ENCODE peak calls at places on chromosomes 5 and 9, in six cellular contexts. I is dorsolateral prefrontal cortex; S is CD8-positive, alpha-beta memory T cell; P is WERI-Rb-1; G is HepG2; Y is stomach. V is an unnamed sample.

GRCh38 chr9:134171316-134172197 is 7.2 kb upstream of the RNU6ATAC start:
- DNase-seq in P (no peak), I (no peak), Y (no peak), S (no peak), G (no peak), V (peak)

GRCh38 chr9:13568446-13568845 is 289.0 kb upstream of the MPDZ start:
- DNase-seq in Y (no peak), S (no peak), G (no peak), I (no peak), P (no peak), V (peak)

GRCh38 chr9:132044176-132044880 is 35.3 kb downstream of the MED27 start:
- DNase-seq in S (no peak), P (no peak), I (no peak), Y (no peak), G (no peak), V (peak)

GRCh38 chr9:137924761-137925369 is 47.3 kb downstream of the CACNA1B start:
- DNase-seq in G (no peak), S (no peak), Y (no peak), P (no peak), I (no peak), V (no peak)

GRCh38 chr9:110830495-110830894 is 161.9 kb downstream of the MUSK start:
- DNase-seq in I (no peak), G (no peak), P (no peak), Y (no peak), S (no peak), V (no peak)

GRCh38 chr5:92909545-92909962 is 671.5 kb downstream of the NR2F1-AS1 start:
- DNase-seq in Y (no peak), S (no peak), G (peak), P (peak), I (no peak), V (peak)

GRCh38 chr5:79932510-79933504 is 58.3 kb downstream of the MTX3 start:
- DNase-seq in P (no peak), S (no peak), I (no peak), Y (no peak), G (peak), V (no peak)

GRCh38 chr9:124010303-124010664 is 1.3 kb upstream of the LHX2 start:
- DNase-seq in I (no peak), G (no peak), P (no peak), Y (no peak), S (no peak), V (no peak)

GRCh38 chr9:91419222-91420191 is 4.1 kb downstream of the NFIL3 start:
- DNase-seq in Y (peak), G (peak), I (no peak), P (no peak), S (no peak), V (peak)

GRCh38 chr5:141507387-141508091 is 18.7 kb downstream of the PCDHGC5 start:
- DNase-seq in G (no peak), P (no peak), I (no peak), S (no peak), Y (no peak), V (peak)

GRCh38 chr5:168317521-168318147 is 26.2 kb downstream of the WWC1 start:
- DNase-seq in G (peak), P (peak), Y (peak), S (no peak), I (no peak), V (peak)

GRCh38 chr5:1131191-1131621 is 19.3 kb upstream of the SLC12A7 start:
- DNase-seq in G (no peak), Y (peak), S (no peak), I (no peak), P (no peak), V (no peak)
- H3K4me3 ChIP-seq in G (no peak), Y (no peak), S (no peak), I (no peak), P (no peak), V (no peak)

GRCh38 chr5:123094919-123095693 is 6.1 kb downstream of the PRDM6 start:
- DNase-seq in S (no peak), G (no peak), Y (no peak), P (no peak), I (no peak), V (peak)

GRCh38 chr5:123097483-123097870 is 8.4 kb downstream of the PRDM6 start:
- DNase-seq in S (no peak), I (no peak), P (no peak), Y (no peak), G (no peak), V (peak)

GRCh38 chr5:123094227-123094918 is 5.3 kb downstream of the PRDM6 start:
- DNase-seq in G (no peak), Y (no peak), P (no peak), S (no peak), I (no peak), V (peak)

GRCh38 chr5:123093279-123094226 is 4.5 kb downstream of the PRDM6 start:
- DNase-seq in G (no peak), Y (no peak), S (no peak), P (no peak), I (no peak), V (no peak)

DNA sequence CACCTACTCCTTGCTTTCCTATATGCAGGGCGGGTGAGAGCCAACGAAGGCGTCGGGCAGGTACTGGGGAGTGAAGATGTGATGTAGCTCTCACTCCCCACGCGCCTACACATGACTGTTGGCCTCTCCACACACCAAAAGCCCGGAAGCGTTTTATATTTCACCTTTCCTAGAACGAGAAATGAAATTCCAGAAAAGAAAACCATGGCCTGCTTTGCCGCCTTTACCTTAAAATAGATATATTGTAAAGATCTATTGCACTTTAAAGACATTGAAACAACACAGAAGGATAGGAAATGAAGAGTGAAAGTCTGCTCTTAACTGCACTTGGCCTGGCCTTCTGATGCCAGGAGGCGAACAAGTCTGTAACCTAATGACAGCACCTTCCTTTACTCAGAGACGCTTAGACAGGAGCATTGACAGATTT is 6.7 kb downstream of the PRDM6 start:
- DNase-seq in Y (no peak), I (no peak), P (no peak), S (no peak), G (no peak), V (no peak)
- H3K4me3 ChIP-seq in Y (no peak), I (no peak), P (no peak), S (no peak), G (no peak), V (peak)

GRCh38 chr5:59769041-59769360 is 124.5 kb downstream of the PDE4D start:
- DNase-seq in G (no peak), P (no peak), S (no peak), Y (no peak), I (no peak), V (no peak)
- H3K4me3 ChIP-seq in G (peak), P (peak), S (no peak), Y (peak), I (peak), V (peak)

GRCh38 chr9:87149794-87150193 is 202.5 kb upstream of the GAS1 start:
- DNase-seq in P (no peak), I (no peak), S (no peak), Y (no peak), G (no peak), V (peak)

GRCh38 chr9:87152206-87152605 is 204.9 kb upstream of the GAS1 start:
- DNase-seq in S (no peak), P (no peak), I (no peak), G (no peak), Y (no peak), V (peak)

GRCh38 chr9:87147803-87148202 is 200.5 kb upstream of the GAS1 start:
- DNase-seq in I (no peak), S (no peak), P (no peak), G (no peak), Y (no peak), V (no peak)

DNA sequence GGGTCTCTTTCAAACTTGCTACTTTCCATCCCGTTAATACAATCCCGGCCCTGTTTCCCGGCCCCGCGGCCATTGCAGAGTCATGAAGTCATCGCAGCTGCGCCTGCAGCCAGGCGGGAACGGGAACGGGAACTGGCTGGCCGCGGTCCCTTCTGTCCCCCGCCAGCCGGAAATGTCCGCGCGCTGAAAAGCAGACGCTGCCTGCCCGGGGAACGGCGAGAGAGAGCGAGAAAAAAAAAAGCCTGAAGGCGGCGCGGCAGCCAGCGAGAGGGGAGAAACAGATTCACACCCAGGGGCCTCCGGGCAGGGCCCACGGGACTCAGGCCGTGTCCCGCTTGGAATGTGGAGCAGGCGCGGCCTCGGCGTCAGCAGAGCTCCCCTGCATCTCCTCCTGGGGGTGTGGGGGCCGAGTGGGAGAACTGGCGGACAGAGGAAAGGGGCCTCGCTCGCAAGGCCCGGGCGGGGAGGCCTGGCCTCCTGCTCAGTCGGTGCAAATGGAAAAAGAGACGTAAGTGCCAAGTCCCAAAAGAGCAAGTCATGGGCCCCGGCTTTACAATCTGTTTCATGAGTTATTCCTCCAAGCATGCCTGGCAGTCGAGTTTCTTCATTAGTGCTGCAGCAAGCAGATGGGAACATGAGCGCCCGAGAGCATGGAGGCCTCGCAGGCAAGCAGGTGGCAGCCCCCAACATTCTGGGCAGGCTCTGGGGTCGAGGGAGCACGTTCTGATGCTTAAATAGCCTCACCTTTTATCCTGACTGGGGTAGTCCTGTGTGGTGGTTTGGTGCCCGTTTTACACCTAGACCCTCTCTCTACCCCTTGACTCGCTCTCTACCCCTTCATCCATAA is 201.3 kb upstream of the GAS1 start:
- DNase-seq in S (no peak), G (no peak), P (no peak), Y (peak), I (peak), V (peak)
- H3K4me3 ChIP-seq in S (no peak), G (no peak), P (no peak), Y (peak), I (peak), V (peak)

GRCh38 chr5:123089971-123090640 is 1.1 kb downstream of the PRDM6 start:
- DNase-seq in G (no peak), P (peak), Y (no peak), S (no peak), I (no peak), V (peak)
- H3K4me3 ChIP-seq in G (peak), P (peak), Y (peak), S (no peak), I (peak), V (peak)

DNA sequence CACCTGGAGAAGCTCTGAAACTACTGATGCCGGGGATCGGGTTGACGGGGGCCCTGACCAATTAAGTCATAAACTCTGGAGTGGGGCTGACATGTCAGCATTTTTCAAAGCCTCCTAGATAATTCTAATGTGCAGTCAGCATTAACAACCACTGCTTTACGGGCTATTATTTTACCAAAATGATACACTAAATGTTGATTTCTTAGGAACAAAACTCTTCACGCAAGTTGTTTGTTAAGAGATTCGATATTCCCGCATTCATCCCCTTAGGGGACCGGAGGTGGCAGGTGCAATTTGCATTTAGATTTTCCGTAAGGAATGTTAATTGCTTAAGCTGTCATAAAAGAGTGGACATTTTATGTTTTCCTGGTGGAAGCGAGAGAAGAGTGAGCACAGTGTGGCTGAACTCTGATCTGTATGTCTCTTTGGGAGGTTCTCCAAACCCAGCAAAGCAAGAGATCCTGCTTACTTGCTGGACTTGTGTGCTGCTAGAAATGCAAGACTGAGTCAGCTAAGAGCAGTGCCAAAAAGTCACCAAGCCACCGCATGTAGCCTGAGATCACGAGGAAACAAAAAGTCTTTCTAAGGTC is 77.6 kb downstream of the UGCG start:
- DNase-seq in I (no peak), P (no peak), S (no peak), Y (peak), G (no peak), V (peak)
- H3K4me3 ChIP-seq in I (no peak), P (no peak), S (no peak), Y (no peak), G (no peak), V (no peak)

DNA sequence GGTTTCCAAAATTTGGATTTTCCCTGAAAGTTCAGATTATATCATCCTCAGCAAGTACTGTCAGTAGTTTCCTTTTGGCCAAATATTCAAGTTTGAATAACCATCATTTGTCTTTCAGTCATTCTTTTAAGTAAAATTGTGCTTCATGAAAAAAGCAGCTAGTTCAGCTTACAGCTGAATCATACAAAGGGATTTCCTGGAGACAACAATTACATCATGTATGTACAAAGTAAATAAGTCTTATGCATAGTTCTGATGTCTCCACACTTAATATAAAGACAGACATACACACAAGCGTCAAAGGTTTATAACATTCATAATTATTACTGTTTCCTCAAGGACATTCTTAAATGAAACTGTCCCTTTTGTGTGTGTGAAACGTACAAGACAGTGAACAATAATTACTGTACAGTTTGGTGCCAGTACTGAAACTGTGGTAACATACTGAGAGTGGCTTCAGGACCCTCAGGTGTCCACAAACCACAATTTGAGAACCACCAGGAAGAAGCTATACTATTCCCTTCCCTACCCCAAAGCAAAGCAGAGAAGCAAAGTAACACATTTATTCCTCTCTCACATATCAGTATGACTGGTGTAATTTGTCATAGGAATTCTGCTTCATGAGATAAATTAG is 746.6 kb downstream of the TAF11L14 start:
- DNase-seq in I (no peak), P (no peak), G (no peak), S (no peak), Y (no peak), V (no peak)
- H3K4me3 ChIP-seq in I (no peak), P (no peak), G (no peak), S (no peak), Y (no peak), V (no peak)

GRCh38 chr5:139842321-139842720 is 46.7 kb downstream of the PSD2 start:
- DNase-seq in G (no peak), Y (no peak), P (no peak), S (peak), I (no peak), V (no peak)
- H3K4me3 ChIP-seq in G (no peak), Y (no peak), P (no peak), S (no peak), I (no peak), V (no peak)

V was measured in fibroblast of lung.